ENCODE peak calls at places on chromosomes 13 and 19, in five cellular contexts. C is left colon, S is NCI-H345, N is smooth muscle cell of the brain vasculature, Q is non-pigmented ciliary epithelial cell. A is an unnamed sample.

GRCh38 chr19:3520166-3521103 is 14.3 kb downstream of the FZR1 start:
- DNase-seq in S (no peak), N (no peak), Q (no peak), C (no peak), A (no peak)

GRCh38 chr19:58406818-58407657 is 1.4 kb upstream of the ZNF584 start:
- DNase-seq in S (no peak), N (no peak), C (no peak), Q (no peak), A (no peak)

GRCh38 chr13:106858910-106859309 is 291.0 kb upstream of the ARGLU1 start:
- DNase-seq in S (no peak), N (no peak), Q (no peak), C (no peak), A (no peak)

GRCh38 chr13:48437381-48437780 is 24.5 kb upstream of the LPAR6 start:
- DNase-seq in N (peak), C (no peak), S (no peak), Q (no peak), A (no peak)

GRCh38 chr19:50823389-50824042 is at the start of gene KLK1:
- DNase-seq in C (peak), N (no peak), Q (no peak), S (no peak), A (no peak)

GRCh38 chr13:25300861-25301346 is 521 bp upstream of the NUP58 start:
- DNase-seq in N (no peak), C (no peak), S (no peak), Q (no peak), A (no peak)

GRCh38 chr13:92590503-92590908 is 636.1 kb upstream of the GPC6 start:
- DNase-seq in Q (peak), S (peak), C (no peak), N (no peak), A (no peak)

GRCh38 chr19:29002336-29002735 is 210.6 kb downstream of the UQCRFS1 start:
- DNase-seq in S (no peak), Q (no peak), N (no peak), C (no peak), A (no peak)

GRCh38 chr13:112446347-112446861 is 70.2 kb downstream of the SPACA7 start:
- DNase-seq in Q (no peak), C (no peak), S (no peak), N (no peak), A (no peak)

GRCh38 chr19:29845576-29846176 is 33.9 kb downstream of the CCNE1 start:
- DNase-seq in C (peak), Q (no peak), N (no peak), S (peak), A (no peak)

GRCh38 chr19:46040952-46041500 is at the start of gene IGFL4:
- DNase-seq in Q (no peak), N (no peak), C (no peak), S (peak), A (no peak)

GRCh38 chr19:14139944-14140343 is 3.6 kb upstream of the ASF1B start:
- DNase-seq in S (no peak), C (no peak), Q (no peak), N (no peak), A (no peak)

GRCh38 chr19:57269515-57270250 is 10.6 kb upstream of the ZNF460 start:
- DNase-seq in C (no peak), S (no peak), N (no peak), Q (peak), A (no peak)

GRCh38 chr13:36098080-36098479 is 33.1 kb downstream of the DCLK1 start:
- DNase-seq in C (no peak), N (no peak), S (no peak), Q (no peak), A (no peak)

GRCh38 chr13:40597735-40598365 is 68.6 kb downstream of the FOXO1 start:
- DNase-seq in S (no peak), N (no peak), Q (no peak), C (no peak), A (no peak)

GRCh38 chr19:5128251-5128931 is 159.5 kb downstream of the KDM4B start:
- DNase-seq in C (no peak), N (no peak), S (no peak), Q (peak), A (no peak)

GRCh38 chr19:44904426-44904994 is 1.1 kb upstream of the APOE start:
- DNase-seq in Q (no peak), S (no peak), C (no peak), N (no peak), A (no peak)

GRCh38 chr13:114148521-114148855 is 16.1 kb upstream of the RASA3 start:
- DNase-seq in Q (no peak), S (no peak), N (no peak), C (peak), A (peak)

GRCh38 chr13:77207943-77208342 is 119.0 kb downstream of the MYCBP2 start:
- DNase-seq in C (no peak), Q (peak), S (no peak), N (peak), A (no peak)

GRCh38 chr19:43643326-43643725 is 3.7 kb upstream of the CADM4 start:
- DNase-seq in S (no peak), N (no peak), Q (no peak), C (no peak), A (no peak)

GRCh38 chr19:4508698-4509097 is 9.6 kb downstream of the PLIN4 start:
- DNase-seq in N (no peak), C (no peak), S (peak), Q (no peak), A (no peak)

GRCh38 chr19:41098762-41099161 is 10.5 kb downstream of the CYP2A13 start:
- DNase-seq in N (no peak), S (no peak), Q (no peak), C (no peak), A (no peak)

A was measured in GM19239.